ENCODE peak calls at places on chromosomes 13 and 19, in six cellular contexts. J is CD4-positive, alpha-beta T cell; A is progenitor cell of endocrine pancreas; H is RWPE1; R is IMR-90; Q is lung. X is an unnamed sample.
A peak's percentile ranks its signal among the peaks of the same experiment; 100 is the strongest.

GRCh38 chr19:13929340-13929739 is 8.9 kb downstream of the PODNL1 start:
- DNase-seq in J (no peak), A (no peak), H (no peak), R (no peak), Q (no peak), X (no peak)

GRCh38 chr19:23098286-23098685 is 18.5 kb upstream of the ZNF730 start:
- DNase-seq in J (no peak), A (no peak), H (no peak), R (no peak), Q (no peak), X (no peak)

GRCh38 chr19:15672580-15673175 is at the start of gene CYP4F12:
- DNase-seq in J (no peak), A (no peak), H (peak; percentile 60), R (no peak), Q (peak; percentile 73), X (peak; percentile 35)

GRCh38 chr19:18086590-18087138 is at the start of gene IL12RB1:
- DNase-seq in J (peak; percentile 40), A (no peak), H (no peak), R (no peak), Q (no peak), X (peak; percentile 83)

GRCh38 chr19:49843265-49843664 is 7.7 kb upstream of the PTOV1 start:
- DNase-seq in J (no peak), A (no peak), H (no peak), R (no peak), Q (no peak), X (no peak)

GRCh38 chr19:19600793-19601346 is 17.6 kb downstream of the PBX4 start:
- DNase-seq in J (no peak), A (no peak), H (no peak), R (no peak), Q (no peak), X (peak; percentile 16)

GRCh38 chr13:20713751-20714150 is 10.3 kb downstream of the IL17D start:
- DNase-seq in J (no peak), A (no peak), H (no peak), R (peak; percentile 39), Q (no peak), X (peak; percentile 28)

GRCh38 chr19:588093-588742 is 1.5 kb upstream of the HCN2 start:
- DNase-seq in J (peak; percentile 46), A (peak; percentile 41), H (no peak), R (peak; percentile 72), Q (no peak), X (peak; percentile 84)

GRCh38 chr13:43732726-43733125 is 54.0 kb downstream of the ENOX1 start:
- DNase-seq in J (no peak), A (no peak), H (no peak), R (no peak), Q (no peak), X (no peak)

GRCh38 chr19:10334340-10335148 is 1.2 kb upstream of the RAVER1 start:
- DNase-seq in J (peak; percentile 13), A (peak; percentile 86), H (peak; percentile 91), R (peak; percentile 93), Q (peak; percentile 96), X (peak; percentile 69)

GRCh38 chr13:94251801-94252200 is 227.7 kb downstream of the DCT start:
- DNase-seq in J (no peak), A (no peak), H (no peak), R (peak; percentile 26), Q (no peak), X (no peak)

GRCh38 chr13:31242935-31243334 is 43.2 kb downstream of the B3GLCT start:
- DNase-seq in J (no peak), A (no peak), H (no peak), R (peak; percentile 32), Q (no peak), X (no peak)

GRCh38 chr19:7637374-7638256 is 705 bp downstream of the STXBP2 start:
- DNase-seq in J (no peak), A (no peak), H (peak; percentile 19), R (no peak), Q (peak; percentile 74), X (peak; percentile 22)

GRCh38 chr13:23348270-23349126 is 85.0 kb downstream of the SACS start:
- DNase-seq in J (no peak), A (no peak), H (no peak), R (no peak), Q (no peak), X (no peak)

GRCh38 chr19:45568732-45569131 is 15.9 kb downstream of the OPA3 start:
- DNase-seq in J (no peak), A (no peak), H (peak; percentile 76), R (peak; percentile 67), Q (no peak), X (no peak)

GRCh38 chr13:94323746-94324408 is 155.6 kb downstream of the DCT start:
- DNase-seq in J (peak; percentile 34), A (no peak), H (no peak), R (no peak), Q (no peak), X (peak; percentile 47)

GRCh38 chr13:30268673-30269072 is 38.7 kb downstream of the KATNAL1 start:
- DNase-seq in J (no peak), A (no peak), H (no peak), R (peak; percentile 40), Q (no peak), X (no peak)

GRCh38 chr13:27201661-27202060 is 30.1 kb upstream of the USP12 start:
- DNase-seq in J (no peak), A (no peak), H (no peak), R (peak; percentile 16), Q (no peak), X (no peak)

GRCh38 chr19:18725755-18726416 is 42.4 kb downstream of the CRTC1 start:
- DNase-seq in J (no peak), A (no peak), H (no peak), R (no peak), Q (no peak), X (no peak)

GRCh38 chr13:75704194-75704941 is 68.2 kb downstream of the LMO7 start:
- DNase-seq in J (no peak), A (no peak), H (no peak), R (peak; percentile 85), Q (no peak), X (no peak)

GRCh38 chr13:75585153-75585552 is 35.6 kb downstream of the UCHL3 start:
- DNase-seq in J (no peak), A (no peak), H (no peak), R (no peak), Q (no peak), X (no peak)

GRCh38 chr13:25306671-25307464 is 5.4 kb downstream of the NUP58 start:
- DNase-seq in J (no peak), A (no peak), H (no peak), R (no peak), Q (no peak), X (no peak)

GRCh38 chr19:45920458-45920857 is 5.9 kb upstream of the NANOS2 start:
- DNase-seq in J (no peak), A (no peak), H (no peak), R (no peak), Q (no peak), X (peak; percentile 32)

GRCh38 chr13:48629282-48629681 is 24.4 kb upstream of the CYSLTR2 start:
- DNase-seq in J (no peak), A (no peak), H (no peak), R (no peak), Q (no peak), X (no peak)

GRCh38 chr19:28312269-28312668 is 900.7 kb downstream of the UQCRFS1 start:
- DNase-seq in J (no peak), A (no peak), H (no peak), R (no peak), Q (no peak), X (no peak)

GRCh38 chr19:35932291-35932936 is 3.8 kb upstream of the LRFN3 start:
- DNase-seq in J (no peak), A (no peak), H (no peak), R (no peak), Q (no peak), X (no peak)

GRCh38 chr19:35931874-35932202 is 4.3 kb upstream of the LRFN3 start:
- DNase-seq in J (no peak), A (no peak), H (no peak), R (no peak), Q (no peak), X (no peak)

GRCh38 chr19:35935911-35936737 is at the start of gene LRFN3:
- DNase-seq in J (peak; percentile 56), A (peak; percentile 47), H (peak; percentile 55), R (peak; percentile 66), Q (peak; percentile 57), X (peak; percentile 72)

GRCh38 chr19:35928507-35928906 is 7.7 kb upstream of the LRFN3 start:
- DNase-seq in J (no peak), A (no peak), H (no peak), R (no peak), Q (no peak), X (no peak)

GRCh38 chr19:35931161-35931873 is 4.9 kb upstream of the LRFN3 start:
- DNase-seq in J (peak; percentile 98), A (peak; percentile 98), H (peak; percentile 98), R (peak; percentile 99), Q (peak; percentile 99), X (peak; percentile 99)
- TF ChIP-seq CTCF in J (peak; percentile 84), A (peak; percentile 77), H (peak; percentile 91), R (peak; percentile 99), Q (peak; percentile 96), X (peak; percentile 82)

GRCh38 chr19:5282926-5283325 is 57.7 kb downstream of the PTPRS start:
- DNase-seq in J (no peak), A (no peak), H (no peak), R (no peak), Q (no peak), X (no peak)

GRCh38 chr19:5286465-5287029 is 54.1 kb downstream of the PTPRS start:
- DNase-seq in J (no peak), A (no peak), H (no peak), R (no peak), Q (no peak), X (no peak)

GRCh38 chr19:5287066-5287465 is 53.5 kb downstream of the PTPRS start:
- DNase-seq in J (no peak), A (no peak), H (no peak), R (no peak), Q (no peak), X (no peak)

GRCh38 chr19:5285955-5286354 is 54.7 kb downstream of the PTPRS start:
- DNase-seq in J (no peak), A (no peak), H (no peak), R (no peak), Q (no peak), X (no peak)

GRCh38 chr19:5285311-5285710 is 55.3 kb downstream of the PTPRS start:
- DNase-seq in J (no peak), A (no peak), H (no peak), R (no peak), Q (no peak), X (no peak)
- TF ChIP-seq CTCF in J (no peak), A (no peak), H (no peak), R (no peak), Q (no peak), X (no peak)

GRCh38 chr19:38233740-38234251 is 9.8 kb upstream of the DPF1 start:
- DNase-seq in J (peak; percentile 61), A (peak; percentile 80), H (peak; percentile 73), R (peak; percentile 59), Q (peak; percentile 76), X (peak; percentile 92)
- TF ChIP-seq CTCF in J (peak; percentile 63), A (peak; percentile 89), H (peak; percentile 79), R (peak; percentile 81), Q (peak; percentile 62), X (peak; percentile 70)

DNA sequence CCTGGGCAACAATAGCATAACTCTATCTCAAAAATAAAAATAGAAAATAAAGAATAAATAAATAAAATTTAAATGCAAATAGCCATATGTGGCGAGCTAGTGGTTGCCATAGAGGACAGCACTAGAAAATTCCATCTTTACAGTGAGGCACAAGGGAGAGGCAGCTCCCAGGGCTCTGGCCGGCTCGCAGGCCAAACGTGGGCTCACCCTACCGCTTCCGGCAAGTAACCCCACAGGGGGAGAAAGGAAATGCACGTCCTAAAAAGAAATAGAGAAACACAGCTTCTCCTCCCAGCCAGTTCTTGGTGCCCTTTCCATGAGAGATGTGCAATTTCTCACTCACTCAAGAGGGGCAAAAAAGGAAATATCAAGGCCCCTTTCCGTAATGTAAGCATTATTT is 12.4 kb upstream of the GRWD1 start:
- DNase-seq in J (no peak), A (no peak), H (no peak), R (no peak), Q (no peak), X (no peak)
- TF ChIP-seq CTCF in J (no peak), A (no peak), H (no peak), R (no peak), Q (no peak), X (no peak)